ENCODE peak calls at places on chromosomes 3 and 15, in seven cellular contexts. W is heart left ventricle, X is breast epithelium, B is epithelial cell of proximal tubule, G is IMR-90, A is HL-60, Y is right lobe of liver. L is an unnamed sample.

GRCh38 chr3:134428396-134428795 is 54.1 kb upstream of the AMOTL2 start:
- DNase-seq in W (no peak), Y (no peak), G (peak; percentile 80), A (no peak), X (no peak), B (no peak), L (no peak)

GRCh38 chr3:43001094-43001553 is 22.0 kb downstream of the GASK1A start:
- DNase-seq in W (peak; percentile 80), A (no peak), Y (peak; percentile 77), X (peak; percentile 83), G (peak; percentile 85), B (peak; percentile 2), L (peak; percentile 99)

GRCh38 chr3:158094235-158094916 is 11.8 kb downstream of the SHOX2 start:
- DNase-seq in W (no peak), Y (peak; percentile 22), A (no peak), B (no peak), X (no peak), G (no peak), L (no peak)

GRCh38 chr3:113270096-113270495 is 58.7 kb downstream of the BOC start:
- DNase-seq in W (no peak), B (no peak), A (no peak), X (no peak), Y (no peak), G (peak; percentile 8), L (no peak)

GRCh38 chr3:13519392-13519791 is 29.5 kb upstream of the FBLN2 start:
- DNase-seq in G (no peak), A (no peak), W (no peak), B (no peak), Y (no peak), X (no peak), L (no peak)

GRCh38 chr15:43879386-43880355 is 52.9 kb downstream of the WDR76 start:
- DNase-seq in W (peak; percentile 82), A (no peak), Y (no peak), X (no peak), G (no peak), B (no peak), L (no peak)

GRCh38 chr3:54065140-54065539 is 57.2 kb upstream of the CACNA2D3 start:
- DNase-seq in W (no peak), B (peak; percentile 82), G (no peak), Y (no peak), A (no peak), X (no peak), L (no peak)

GRCh38 chr3:197337656-197338055 is 39.2 kb upstream of the DLG1 start:
- DNase-seq in G (peak; percentile 23), X (no peak), Y (no peak), A (no peak), B (no peak), W (no peak), L (no peak)

GRCh38 chr3:16478516-16478915 is 35.0 kb downstream of the RFTN1 start:
- DNase-seq in W (no peak), Y (no peak), A (no peak), G (peak; percentile 91), X (no peak), B (no peak), L (peak; percentile 90)

GRCh38 chr3:172148269-172148668 is 108.9 kb downstream of the FNDC3B start:
- DNase-seq in Y (no peak), B (no peak), X (no peak), A (no peak), G (peak; percentile 49), W (no peak), L (peak; percentile 47)

DNA sequence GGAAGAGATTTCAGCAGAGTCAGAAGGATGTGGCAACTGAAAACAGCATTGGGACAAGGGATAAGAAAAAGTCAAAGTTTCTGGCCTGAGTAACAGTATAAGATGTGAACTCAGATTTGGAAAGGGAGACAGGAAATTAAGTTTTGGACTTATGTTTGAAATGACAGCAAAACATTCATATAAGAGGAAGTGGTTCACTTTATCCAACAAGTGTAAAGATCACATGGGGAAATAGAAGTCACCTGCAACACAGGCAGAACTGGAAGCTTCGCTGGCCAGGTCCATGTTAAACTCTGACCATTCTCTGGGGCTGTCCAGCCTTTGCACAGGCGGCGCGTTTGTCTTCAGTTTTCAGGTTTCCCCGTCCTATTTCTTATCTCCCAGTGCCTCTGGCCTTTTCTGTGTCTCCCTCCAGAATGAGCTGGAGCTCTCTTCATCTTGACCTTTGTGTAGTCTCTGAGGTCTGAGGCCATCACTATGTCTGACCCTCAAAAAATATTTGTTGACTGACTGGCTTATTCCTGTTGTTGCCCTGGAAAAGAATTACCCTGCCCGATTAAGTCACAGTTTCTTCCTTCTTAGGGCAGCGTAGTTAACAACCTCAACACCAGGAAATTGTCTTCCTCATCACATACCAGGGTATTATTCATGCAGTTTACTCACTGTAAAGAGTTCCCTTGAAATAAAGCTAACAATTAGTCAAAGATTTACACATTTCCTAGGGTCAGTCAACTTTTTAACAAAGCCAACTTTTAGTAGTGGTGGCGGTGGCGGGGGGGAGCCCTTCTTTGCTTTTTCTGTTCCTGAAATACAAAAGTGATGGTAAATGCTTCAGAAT is 1.0 kb upstream of the RASA2 start:
- DNase-seq in A (no peak), B (peak; percentile 94), W (no peak), G (peak; percentile 76), X (no peak), Y (no peak), L (peak; percentile 61)
- H3K4me3 ChIP-seq in A (no peak overlapping the region), B (peak overlapping the region; percentile 65), W (peak overlapping the region; percentile 88), G (peak overlapping the region; percentile 36), X (peak overlapping the region; percentile 91), Y (no peak overlapping the region), L (peak overlapping the region; percentile 64)

GRCh38 chr3:127748754-127749327 is 73.5 kb downstream of the MGLL start:
- DNase-seq in B (no peak), A (no peak), Y (no peak), G (no peak), W (no peak), X (no peak), L (no peak)

GRCh38 chr3:127749361-127749760 is 73.0 kb downstream of the MGLL start:
- DNase-seq in X (no peak), G (peak; percentile 31), B (no peak), Y (no peak), A (no peak), W (no peak), L (no peak)

GRCh38 chr3:127746400-127747057 is 73.8 kb downstream of the ABTB1 start:
- DNase-seq in A (no peak), W (peak; percentile 68), G (no peak), Y (no peak), B (no peak), X (no peak), L (no peak)

GRCh38 chr3:127747066-127747465 is 74.3 kb downstream of the ABTB1 start:
- DNase-seq in W (no peak), A (no peak), G (no peak), B (no peak), X (no peak), Y (no peak), L (no peak)

DNA sequence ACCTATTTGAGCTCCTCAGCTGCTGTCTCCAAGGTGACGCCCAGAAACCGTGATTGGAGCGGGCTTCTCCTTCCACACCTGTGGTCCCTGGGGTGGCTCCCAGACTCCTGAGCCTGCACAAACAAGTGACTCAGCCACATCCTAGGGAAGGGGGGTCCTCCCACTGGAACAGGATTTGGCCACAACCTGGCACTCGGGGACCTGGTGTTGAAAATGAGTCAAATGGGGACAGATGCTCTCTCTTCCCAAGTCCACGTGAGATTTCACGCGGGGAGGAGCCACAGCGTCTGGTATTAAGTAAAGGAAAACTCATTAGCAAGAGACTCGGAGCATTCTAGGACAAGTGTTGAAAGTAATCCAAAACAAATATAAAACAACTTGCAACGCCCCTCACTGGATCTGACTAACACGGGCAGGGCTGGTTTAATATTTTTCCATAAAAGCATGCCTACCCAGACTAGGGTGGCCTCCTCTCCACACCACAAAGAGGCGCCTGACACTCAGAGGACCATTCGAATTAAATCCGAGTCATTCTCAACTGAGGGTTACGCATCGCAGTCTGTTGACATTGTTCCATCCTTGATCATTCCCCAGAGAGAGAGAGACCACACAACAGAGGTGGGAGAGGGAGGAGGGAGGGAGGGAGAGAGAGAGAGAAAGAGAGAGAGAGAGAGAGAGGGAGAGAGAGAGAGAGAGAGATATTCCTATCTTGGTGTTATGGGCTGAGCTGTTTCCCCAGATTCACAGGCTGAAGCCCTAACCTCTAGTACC is 74.4 kb downstream of the MGLL start:
- DNase-seq in A (no peak), X (peak; percentile 52), Y (no peak), B (peak; percentile 97), W (peak; percentile 89), G (peak; percentile 95), L (peak; percentile 83)
- TF ChIP-seq CTCF in A (no peak), X (no peak), Y (no peak), B (peak; percentile 29), W (no peak), G (peak; percentile 45), L (no peak)

GRCh38 chr3:129280183-129280582 is 1.5 kb downstream of the HMCES start:
- DNase-seq in A (no peak), G (no peak), X (no peak), Y (no peak), W (no peak), B (no peak), L (no peak)
- H3K4me3 ChIP-seq in A (no peak overlapping the region), G (no peak overlapping the region), X (peak overlapping the region; percentile 88), Y (peak overlapping the region; percentile 81), W (peak overlapping the region; percentile 82), B (peak overlapping the region; percentile 95), L (no peak overlapping the region)

GRCh38 chr3:100269410-100270217 is 8.8 kb downstream of the TBC1D23 start:
- DNase-seq in B (peak; percentile 96), Y (no peak), W (no peak), A (no peak), G (peak; percentile 94), X (no peak), L (peak; percentile 74)
- TF ChIP-seq CTCF in B (no peak), Y (no peak), W (no peak), A (no peak), G (no peak), X (no peak), L (no peak)

L was measured in choroid plexus epithelial cell.